ENCODE peak calls at places on chromosomes 16 and 17, in five cellular contexts. O, P, X, Z and S are unnamed samples.

GRCh38 chr16:87926246-87927194 is 9.8 kb downstream of the CA5A start:
- DNase-seq in X (no peak), O (peak), Z (no peak), P (no peak), S (no peak)

GRCh38 chr17:22512997-22513538 is 820.7 kb downstream of the KCNJ18 start:
- DNase-seq in P (no peak), X (no peak), Z (no peak), O (no peak), S (no peak)

GRCh38 chr16:24700549-24701392 is 28.7 kb upstream of the TNRC6A start:
- DNase-seq in Z (peak), O (no peak), P (peak), X (peak), S (peak)

GRCh38 chr16:79593074-79593531 is 7.4 kb downstream of the MAF start:
- DNase-seq in X (peak), O (no peak), P (no peak), Z (no peak), S (no peak)

GRCh38 chr16:83806036-83806435 is 1.7 kb upstream of the HSBP1 start:
- DNase-seq in O (no peak), P (no peak), X (no peak), Z (no peak), S (no peak)

GRCh38 chr16:53511403-53512280 is 8.6 kb upstream of the AKTIP start:
- DNase-seq in X (no peak), Z (no peak), P (no peak), O (peak), S (no peak)

GRCh38 chr16:3528406-3528805 is 27.6 kb downstream of the CLUAP1 start:
- DNase-seq in O (no peak), X (no peak), P (peak), Z (no peak), S (no peak)

GRCh38 chr16:72877374-72878028 is 170.4 kb downstream of the ZFHX3 start:
- DNase-seq in O (no peak), P (peak), Z (peak), X (peak), S (peak)

GRCh38 chr17:77881545-77881944 is 77.0 kb upstream of the TNRC6C start:
- DNase-seq in O (no peak), Z (peak), P (peak), X (no peak), S (no peak)

GRCh38 chr16:75996491-75996890 is 270.2 kb upstream of the CPHXL start:
- DNase-seq in O (no peak), X (no peak), P (no peak), Z (no peak), S (no peak)

GRCh38 chr17:29577778-29578211 is 9.3 kb downstream of the TP53I13 start:
- DNase-seq in X (no peak), P (peak), O (no peak), Z (peak), S (no peak)

GRCh38 chr17:67995568-67996191 is 589 bp downstream of the C17orf58 start:
- DNase-seq in X (no peak), Z (peak), P (no peak), O (no peak), S (no peak)

GRCh38 chr17:66714046-66715023 is 120.6 kb upstream of the CACNG5 start:
- DNase-seq in Z (no peak), O (no peak), X (no peak), P (no peak), S (no peak)

GRCh38 chr17:30312218-30312617 is 20.5 kb upstream of the BLMH start:
- DNase-seq in X (no peak), P (no peak), O (no peak), Z (no peak), S (no peak)

GRCh38 chr17:80104321-80104955 is 3.1 kb downstream of the GAA start:
- DNase-seq in P (no peak), Z (peak), O (peak), X (peak), S (no peak)

GRCh38 chr16:48386559-48387312 is 1.5 kb upstream of the SIAH1 start:
- DNase-seq in Z (no peak), O (no peak), P (peak), X (no peak), S (no peak)

GRCh38 chr16:72013888-72014538 is 5.5 kb downstream of the DHODH start:
- DNase-seq in O (no peak), P (no peak), Z (no peak), X (peak), S (no peak)